ENCODE peak calls at places on chromosomes 16 and 17, in eight cellular contexts. W, P, H, S, M, Y, C and D are unnamed samples.

GRCh38 chr17:35068249-35068648 is 4.7 kb upstream of the RFFL start:
- DNase-seq in S (no peak), Y (no peak), P (no peak), W (no peak), C (no peak), H (no peak), M (no peak), D (no peak)

GRCh38 chr17:44279586-44280344 is 11.8 kb upstream of the SLC4A1 start:
- DNase-seq in Y (peak), C (peak), M (peak), S (peak), P (peak), W (peak), H (peak), D (peak)

GRCh38 chr16:35188288-35189155 is 1729.1 kb downstream of the TP53TG3F start:
- DNase-seq in P (no peak), M (no peak), S (no peak), W (no peak), H (no peak), C (peak), Y (peak), D (peak)

GRCh38 chr17:65103896-65104295 is 33.3 kb upstream of the RGS9 start:
- DNase-seq in M (peak), S (no peak), H (peak), Y (no peak), C (peak), P (peak), W (no peak), D (peak)

GRCh38 chr17:32854177-32854576 is 22.7 kb downstream of the MYO1D start:
- DNase-seq in W (no peak), M (peak), S (no peak), H (no peak), P (peak), C (peak), Y (no peak), D (no peak)

GRCh38 chr16:49456763-49457162 is 83.2 kb downstream of the C16orf78 start:
- DNase-seq in H (no peak), S (no peak), P (no peak), W (no peak), C (no peak), Y (no peak), M (no peak), D (no peak)

GRCh38 chr17:41594363-41594915 is 7.7 kb upstream of the KRT14 start:
- DNase-seq in Y (no peak), W (no peak), M (no peak), C (no peak), H (no peak), S (no peak), P (no peak), D (no peak)

GRCh38 chr16:88705746-88706287 is 391 bp downstream of the RNF166 start:
- DNase-seq in H (no peak), S (no peak), Y (no peak), W (no peak), P (no peak), M (no peak), C (no peak), D (no peak)

GRCh38 chr16:30456302-30456701 is 10.6 kb upstream of the SEPHS2 start:
- DNase-seq in P (no peak), Y (no peak), S (no peak), M (no peak), H (no peak), C (no peak), W (no peak), D (no peak)
- H3K4me3 ChIP-seq in P (no peak), Y (no peak), S (no peak), M (no peak), H (no peak), C (no peak), W (no peak), D (no peak)

GRCh38 chr17:73090396-73091202 is 1.9 kb downstream of the SLC39A11 start:
- DNase-seq in S (no peak), Y (no peak), M (no peak), P (no peak), C (no peak), W (no peak), H (no peak), D (no peak)

GRCh38 chr17:73091770-73092517 is 544 bp downstream of the SLC39A11 start:
- DNase-seq in C (peak), S (no peak), Y (peak), P (peak), H (peak), M (no peak), W (peak), D (peak)

GRCh38 chr17:73091410-73091769 is 1.1 kb downstream of the SLC39A11 start:
- DNase-seq in C (no peak), W (no peak), Y (no peak), S (no peak), M (no peak), H (no peak), P (peak), D (no peak)

GRCh38 chr17:73092518-73093135 is at the start of gene SLC39A11:
- DNase-seq in M (peak), H (peak), C (peak), P (peak), W (peak), S (peak), Y (peak), D (peak)

GRCh38 chr17:73093286-73093685 is 798 bp upstream of the SLC39A11 start:
- DNase-seq in Y (no peak), P (no peak), H (no peak), S (no peak), W (peak), M (no peak), C (no peak), D (no peak)
- H3K4me3 ChIP-seq in Y (peak), P (no peak), H (no peak), S (peak), W (peak), M (no peak), C (no peak), D (no peak)

GRCh38 chr17:50347894-50348291 is 2.0 kb downstream of the XYLT2 start:
- DNase-seq in W (no peak), P (no peak), H (no peak), M (no peak), Y (no peak), C (no peak), S (no peak), D (no peak)

GRCh38 chr17:50347087-50347893 is 1.4 kb downstream of the XYLT2 start:
- DNase-seq in Y (no peak), P (no peak), H (peak), C (no peak), M (no peak), S (no peak), W (no peak), D (no peak)

GRCh38 chr17:50350733-50351132 is 4.8 kb downstream of the XYLT2 start:
- DNase-seq in H (no peak), Y (no peak), S (no peak), W (no peak), P (no peak), C (no peak), M (no peak), D (no peak)

GRCh38 chr17:50349241-50349595 is 3.3 kb downstream of the XYLT2 start:
- DNase-seq in M (no peak), H (no peak), S (no peak), Y (no peak), W (no peak), C (no peak), P (no peak), D (no peak)

DNA sequence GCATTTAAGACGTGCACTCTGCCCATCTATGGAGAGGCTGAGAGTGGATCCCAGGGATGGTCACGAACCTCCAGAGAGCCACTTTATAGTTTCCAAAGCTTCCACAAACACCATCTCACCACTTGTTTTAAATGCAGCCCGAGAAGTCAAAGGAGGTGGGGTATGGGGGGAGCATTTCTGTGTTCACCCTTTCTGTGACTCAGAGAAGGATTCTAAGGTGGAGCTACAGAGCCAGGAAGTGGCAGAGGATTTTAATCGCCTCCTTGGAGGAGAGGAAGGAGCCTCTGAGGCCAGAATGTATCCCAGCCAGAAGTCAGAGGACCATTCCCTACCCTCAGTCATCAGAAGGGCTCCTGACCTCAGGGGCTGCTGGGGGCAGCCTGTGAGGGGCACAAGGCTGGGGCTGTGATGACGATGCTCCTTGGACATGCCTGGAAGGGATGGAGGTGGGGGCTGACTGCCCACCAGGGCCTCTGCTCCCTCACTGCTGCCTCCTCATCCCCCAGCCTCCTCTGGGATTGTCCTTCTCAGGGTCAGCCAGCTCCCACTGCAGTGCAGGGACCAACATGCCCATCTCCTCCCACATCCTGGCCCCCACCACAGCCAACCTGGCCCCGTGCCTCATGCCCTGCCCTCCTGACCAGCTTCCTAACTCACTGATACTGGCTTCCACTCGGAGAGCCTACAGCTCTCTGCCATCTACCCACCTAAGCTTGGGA is 2.8 kb downstream of the XYLT2 start:
- DNase-seq in Y (no peak), W (no peak), H (no peak), P (peak), M (no peak), C (peak), S (no peak), D (no peak)
- H3K4me3 ChIP-seq in Y (no peak), W (no peak), H (no peak), P (no peak), M (no peak), C (no peak), S (no peak), D (no peak)

GRCh38 chr17:50289268-50289667 is 15.0 kb downstream of the TMEM92 start:
- DNase-seq in W (no peak), P (peak), S (no peak), M (no peak), H (peak), Y (no peak), C (peak), D (no peak)

GRCh38 chr17:50285941-50286340 is 11.7 kb downstream of the TMEM92 start:
- DNase-seq in M (no peak), S (no peak), W (no peak), C (no peak), H (no peak), P (no peak), Y (no peak), D (no peak)

GRCh38 chr17:50292465-50292864 is 18.2 kb downstream of the TMEM92 start:
- DNase-seq in S (no peak), W (no peak), H (no peak), P (no peak), Y (no peak), C (no peak), M (no peak), D (no peak)

GRCh38 chr17:50290074-50290702 is 15.9 kb downstream of the TMEM92 start:
- DNase-seq in H (peak), Y (peak), W (peak), P (peak), M (peak), S (no peak), C (peak), D (peak)

DNA sequence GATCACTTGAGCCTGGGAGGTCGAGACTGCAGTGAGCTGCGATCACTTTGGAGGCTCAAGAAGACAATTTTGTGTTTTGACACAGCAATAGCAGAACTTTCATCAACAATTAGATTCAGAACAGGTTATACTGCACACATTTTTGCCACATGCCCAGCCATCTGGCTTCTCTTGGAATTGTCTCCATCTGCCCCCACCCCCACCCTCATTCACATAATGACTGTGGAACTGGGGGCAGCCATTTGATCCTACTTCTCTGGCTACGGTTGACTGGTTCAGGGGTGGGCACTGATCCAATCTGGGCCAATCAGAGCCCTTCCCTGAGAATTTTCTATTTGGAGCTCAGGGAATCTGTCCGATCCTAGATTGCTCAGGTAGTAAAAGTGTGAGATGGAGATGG is 14.0 kb downstream of the TMEM92 start:
- DNase-seq in H (no peak), S (no peak), Y (no peak), C (no peak), P (no peak), W (no peak), M (no peak), D (no peak)
- H3K4me3 ChIP-seq in H (no peak), S (no peak), Y (no peak), C (no peak), P (no peak), W (no peak), M (no peak), D (no peak)

GRCh38 chr17:28042721-28043291 is 329 bp downstream of the NLK start:
- DNase-seq in W (peak), Y (no peak), S (no peak), C (no peak), M (no peak), P (no peak), H (no peak), D (no peak)

GRCh38 chr17:28045304-28045703 is 2.8 kb downstream of the NLK start:
- DNase-seq in Y (no peak), W (no peak), P (no peak), H (no peak), S (no peak), M (no peak), C (no peak), D (no peak)

GRCh38 chr17:28042657-28042720 is at the start of gene NLK:
- DNase-seq in C (no peak), W (no peak), Y (no peak), M (no peak), H (no peak), S (no peak), P (no peak), D (no peak)

GRCh38 chr17:28041844-28042656 is 427 bp upstream of the NLK start:
- DNase-seq in H (no peak), S (no peak), M (no peak), Y (no peak), P (no peak), W (no peak), C (peak), D (no peak)

GRCh38 chr17:28043296-28043695 is 819 bp downstream of the NLK start:
- DNase-seq in S (no peak), Y (no peak), M (no peak), P (no peak), W (no peak), C (no peak), H (no peak), D (no peak)
- H3K4me3 ChIP-seq in S (peak), Y (no peak), M (no peak), P (no peak), W (no peak), C (no peak), H (peak), D (peak)

GRCh38 chr16:81841709-81842108 is 62.6 kb downstream of the PLCG2 start:
- DNase-seq in P (no peak), S (peak), Y (no peak), M (no peak), H (no peak), C (no peak), W (no peak), D (no peak)
- H3K4me3 ChIP-seq in P (no peak), S (peak), Y (no peak), M (no peak), H (no peak), C (no peak), W (no peak), D (no peak)

DNA sequence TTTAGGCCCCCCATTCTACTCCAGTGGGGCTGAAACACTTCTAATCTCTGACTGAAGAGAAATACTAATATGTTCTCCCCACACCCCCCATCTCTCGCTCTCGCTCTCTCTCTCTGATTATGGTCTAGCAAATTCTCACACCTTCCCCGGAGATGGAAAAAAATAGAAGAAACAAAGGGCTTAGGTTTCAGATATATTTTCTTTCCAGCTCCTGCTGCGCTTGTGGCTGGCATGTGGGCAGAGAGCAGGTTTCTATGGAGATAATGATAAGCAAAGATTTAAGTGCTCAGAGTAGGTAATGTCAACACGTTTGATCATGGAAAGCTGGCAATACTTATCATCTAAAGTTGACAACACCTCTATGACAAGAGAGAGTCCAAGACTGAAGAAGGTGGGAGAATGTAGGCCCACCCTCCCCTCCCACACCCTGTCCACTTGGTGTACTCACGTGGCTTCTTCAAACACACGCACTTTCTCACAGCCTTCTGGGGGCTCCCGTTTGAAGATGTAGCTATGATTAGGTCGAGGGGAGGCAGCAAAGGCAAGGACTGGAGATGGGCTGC is 8.0 kb upstream of the SLC35B1 start:
- DNase-seq in P (no peak), M (no peak), H (no peak), W (no peak), Y (no peak), C (no peak), S (peak), D (no peak)
- H3K4me3 ChIP-seq in P (no peak), M (no peak), H (no peak), W (no peak), Y (no peak), C (no peak), S (no peak), D (no peak)

GRCh38 chr16:58236231-58236690 is 38.4 kb upstream of the CSNK2A2 start:
- DNase-seq in H (peak), C (peak), Y (peak), P (peak), W (peak), S (peak), M (no peak), D (peak)

GRCh38 chr16:58235663-58236062 is 37.8 kb upstream of the CSNK2A2 start:
- DNase-seq in M (no peak), Y (no peak), P (no peak), W (no peak), S (no peak), C (no peak), H (no peak), D (no peak)

GRCh38 chr16:58234831-58235595 is 37.1 kb upstream of the CSNK2A2 start:
- DNase-seq in H (no peak), P (no peak), M (no peak), C (no peak), Y (no peak), W (no peak), S (no peak), D (no peak)

GRCh38 chr16:58236831-58237230 is 38.9 kb upstream of the CSNK2A2 start:
- DNase-seq in M (no peak), W (no peak), C (no peak), H (no peak), P (no peak), Y (no peak), S (no peak), D (no peak)
- H3K4me3 ChIP-seq in M (no peak), W (no peak), C (no peak), H (peak), P (no peak), Y (no peak), S (no peak), D (no peak)